ENCODE peak calls at places on chromosomes 5 and 9, in nine cellular contexts. A is lung, R is tibial artery, J is AG04450, V is naive B cell, S is uterus, B is GM19239, O is upper lobe of right lung, Q is cardiac fibroblast. W is an unnamed sample.
A peak's percentile ranks its signal among the peaks of the same experiment; 100 is the strongest.

GRCh38 chr9:92151691-92152393 is 36.6 kb upstream of the SPTLC1 start:
- DNase-seq in A (peak; percentile 41), R (no peak), J (peak; percentile 42), V (no peak), S (peak; percentile 49), B (no peak), O (no peak), Q (peak; percentile 95), W (peak; percentile 75)

GRCh38 chr5:176625966-176626875 is 4.1 kb downstream of the SNCB start:
- DNase-seq in A (no peak), R (no peak), J (no peak), V (no peak), S (no peak), B (no peak), O (no peak), Q (no peak), W (no peak)

GRCh38 chr5:136518814-136519213 is 153.5 kb upstream of the TRPC7 start:
- DNase-seq in A (no peak), R (no peak), J (no peak), V (no peak), S (no peak), B (no peak), O (no peak), Q (no peak), W (no peak)

GRCh38 chr9:69867081-69867814 is 46.6 kb downstream of the CFAP95 start:
- DNase-seq in A (no peak), R (no peak), J (no peak), V (no peak), S (no peak), B (no peak), O (no peak), Q (peak; percentile 22), W (no peak)

GRCh38 chr5:11672385-11673085 is 231.7 kb downstream of the CTNND2 start:
- DNase-seq in A (no peak), R (no peak), J (no peak), V (no peak), S (no peak), B (no peak), O (no peak), Q (no peak), W (no peak)

GRCh38 chr9:121313458-121314152 is 45.6 kb downstream of the GSN start:
- DNase-seq in A (no peak), R (peak; percentile 61), J (no peak), V (no peak), S (peak; percentile 12), B (no peak), O (peak; percentile 50), Q (no peak), W (no peak)

GRCh38 chr9:114108016-114108833 is 9.1 kb upstream of the KIF12 start:
- DNase-seq in A (peak; percentile 76), R (peak; percentile 81), J (peak; percentile 57), V (peak; percentile 20), S (peak; percentile 65), B (peak; percentile 59), O (peak; percentile 90), Q (peak; percentile 82), W (peak; percentile 64)

GRCh38 chr5:2509527-2509926 is 241.9 kb downstream of the IRX2 start:
- DNase-seq in A (no peak), R (no peak), J (no peak), V (no peak), S (no peak), B (no peak), O (no peak), Q (no peak), W (no peak)

GRCh38 chr9:113559834-113560620 is 96.5 kb downstream of the RGS3 start:
- DNase-seq in A (no peak), R (peak; percentile 62), J (no peak), V (no peak), S (peak; percentile 7), B (no peak), O (peak; percentile 48), Q (no peak), W (no peak)

GRCh38 chr9:137836151-137836830 is 41.3 kb upstream of the CACNA1B start:
- DNase-seq in A (no peak), R (no peak), J (no peak), V (no peak), S (no peak), B (no peak), O (no peak), Q (no peak), W (peak; percentile 38)

GRCh38 chr5:141914154-141914743 is 9.4 kb upstream of the DELE1 start:
- DNase-seq in A (peak; percentile 46), R (peak; percentile 72), J (no peak), V (peak; percentile 38), S (peak; percentile 37), B (no peak), O (peak; percentile 76), Q (no peak), W (no peak)

GRCh38 chr9:129146441-129146933 is 31.6 kb downstream of the IER5L start:
- DNase-seq in A (no peak), R (no peak), J (no peak), V (no peak), S (peak; percentile 76), B (no peak), O (no peak), Q (no peak), W (no peak)

GRCh38 chr5:122067330-122067885 is 10.7 kb downstream of the LOX start:
- DNase-seq in A (no peak), R (no peak), J (no peak), V (no peak), S (no peak), B (no peak), O (no peak), Q (no peak), W (no peak)

GRCh38 chr5:37971483-37972024 is 131.7 kb upstream of the GDNF start:
- DNase-seq in A (no peak), R (no peak), J (no peak), V (no peak), S (no peak), B (no peak), O (no peak), Q (no peak), W (no peak)

GRCh38 chr9:96871176-96871575 is 16.9 kb upstream of the ZNF782 start:
- DNase-seq in A (no peak), R (no peak), J (no peak), V (no peak), S (no peak), B (no peak), O (no peak), Q (peak; percentile 52), W (no peak)

GRCh38 chr5:172383231-172383802 is 71.0 kb downstream of the SH3PXD2B start:
- DNase-seq in A (no peak), R (no peak), J (peak; percentile 48), V (no peak), S (no peak), B (no peak), O (no peak), Q (peak; percentile 80), W (peak; percentile 71)

GRCh38 chr5:76757049-76757448 is 41.1 kb downstream of the F2R start:
- DNase-seq in A (no peak), R (no peak), J (no peak), V (no peak), S (no peak), B (no peak), O (no peak), Q (no peak), W (no peak)

GRCh38 chr9:99851028-99851822 is 29.5 kb downstream of the NR4A3 start:
- DNase-seq in A (no peak), R (no peak), J (no peak), V (peak; percentile 58), S (no peak), B (peak; percentile 33), O (no peak), Q (no peak), W (no peak)

GRCh38 chr9:121269030-121269887 is 1.3 kb downstream of the GSN start:
- DNase-seq in A (no peak), R (peak; percentile 86), J (no peak), V (no peak), S (peak; percentile 46), B (no peak), O (no peak), Q (peak; percentile 40), W (no peak)

W was measured in NCI-H345.